ENCODE peak calls at places on chromosomes 2 and 18, in nine cellular contexts. L, K, N, R, P, Q, Z, H and X are unnamed samples.

GRCh38 chr2:72142743-72143440 is 4.8 kb downstream of the CYP26B1 start:
- DNase-seq in N (no peak), L (no peak), K (no peak), H (no peak), R (no peak), Q (no peak), Z (no peak), P (no peak), X (no peak)

GRCh38 chr2:73297151-73297559 is 3.8 kb upstream of the EGR4 start:
- DNase-seq in R (no peak), P (no peak), L (peak), H (no peak), Q (no peak), N (no peak), Z (no peak), K (no peak), X (no peak)

GRCh38 chr2:205781244-205781643 is 98.9 kb downstream of the NRP2 start:
- DNase-seq in K (no peak), N (peak), L (no peak), Z (no peak), R (no peak), H (no peak), P (no peak), Q (no peak), X (no peak)

GRCh38 chr2:237143676-237144440 is 58.2 kb downstream of the COPS8 start:
- DNase-seq in R (no peak), P (no peak), H (no peak), Q (no peak), K (no peak), Z (no peak), N (no peak), L (no peak), X (no peak)

GRCh38 chr2:9795071-9795470 is 48.2 kb upstream of the TAF1B start:
- DNase-seq in Z (no peak), N (no peak), R (no peak), L (no peak), H (no peak), P (no peak), Q (no peak), K (no peak), X (no peak)

GRCh38 chr18:74928194-74928968 is 280.6 kb downstream of the PTGR3 start:
- DNase-seq in Q (no peak), P (no peak), K (no peak), N (no peak), L (no peak), R (no peak), H (no peak), Z (no peak), X (no peak)

GRCh38 chr2:163157891-163158511 is 319.4 kb upstream of the KCNH7 start:
- DNase-seq in H (no peak), N (no peak), R (no peak), P (no peak), Z (no peak), Q (no peak), K (no peak), L (peak), X (no peak)

GRCh38 chr2:202545523-202545922 is 89.2 kb upstream of the FAM117B start:
- DNase-seq in P (no peak), K (no peak), L (no peak), H (peak), Q (no peak), N (no peak), R (no peak), Z (no peak), X (no peak)

GRCh38 chr2:29130295-29130694 is 15.1 kb downstream of the CLIP4 start:
- DNase-seq in N (no peak), R (no peak), H (peak), Q (no peak), P (no peak), Z (peak), K (no peak), L (peak), X (peak)

GRCh38 chr2:149989447-149990063 is 402.0 kb upstream of the MMADHC start:
- DNase-seq in L (peak), N (no peak), Q (no peak), R (peak), K (no peak), H (no peak), Z (peak), P (no peak), X (peak)

GRCh38 chr2:240960309-240960962 is 38.0 kb upstream of the SNED1 start:
- DNase-seq in P (peak), K (peak), Q (no peak), H (peak), L (no peak), Z (no peak), R (peak), N (no peak), X (no peak)

GRCh38 chr2:230757476-230757875 is 44.8 kb downstream of the CAB39 start:
- DNase-seq in Z (peak), K (no peak), R (no peak), Q (no peak), P (no peak), L (peak), H (no peak), N (no peak), X (peak)

GRCh38 chr2:39379643-39380524 is 57.2 kb downstream of the MAP4K3 start:
- DNase-seq in L (peak), H (peak), P (peak), N (peak), Z (peak), Q (no peak), R (peak), K (no peak), X (peak)

GRCh38 chr18:45590060-45590537 is 25.2 kb upstream of the SLC14A2 start:
- DNase-seq in K (no peak), P (no peak), Q (no peak), H (no peak), R (no peak), N (no peak), Z (no peak), L (peak), X (no peak)

GRCh38 chr2:73971722-73972121 is 13.0 kb upstream of the TET3 start:
- DNase-seq in N (no peak), Z (no peak), R (no peak), H (no peak), L (peak), P (no peak), Q (no peak), K (no peak), X (no peak)

GRCh38 chr2:85234879-85235278 is 92.9 kb downstream of the TGOLN2 start:
- DNase-seq in N (no peak), H (no peak), K (no peak), L (no peak), Q (no peak), Z (no peak), P (peak), R (no peak), X (no peak)

GRCh38 chr2:62217421-62217820 is 21.5 kb downstream of the B3GNT2 start:
- DNase-seq in H (no peak), L (no peak), P (no peak), Z (no peak), Q (no peak), R (no peak), N (no peak), K (no peak), X (no peak)

GRCh38 chr18:49548266-49548665 is 13.6 kb upstream of the LIPG start:
- DNase-seq in Z (peak), H (no peak), P (no peak), R (peak), Q (no peak), N (no peak), L (peak), K (no peak), X (no peak)

GRCh38 chr18:6207119-6207518 is 207.6 kb downstream of the L3MBTL4 start:
- DNase-seq in L (no peak), K (no peak), R (no peak), H (no peak), Q (no peak), P (no peak), Z (no peak), N (no peak), X (no peak)

GRCh38 chr2:69168950-69169695 is 156.1 kb downstream of the ANTXR1 start:
- DNase-seq in K (no peak), N (no peak), Q (no peak), P (no peak), L (peak), Z (no peak), H (no peak), R (no peak), X (no peak)

GRCh38 chr2:9710311-9710710 is 79.5 kb upstream of the YWHAQ start:
- DNase-seq in Z (no peak), R (no peak), H (no peak), P (no peak), K (no peak), N (no peak), Q (no peak), L (peak), X (no peak)

GRCh38 chr2:219073413-219074129 is 12.8 kb upstream of the IHH start:
- DNase-seq in H (peak), L (peak), R (peak), P (peak), Q (no peak), K (peak), Z (peak), N (no peak), X (no peak)

GRCh38 chr2:174336403-174337336 is 1.9 kb downstream of the SP9 start:
- DNase-seq in R (no peak), H (peak), P (peak), L (peak), N (no peak), K (peak), Q (no peak), Z (no peak), X (no peak)